ENCODE peak calls at places on chromosomes 5 and 9, in eight cellular contexts. O is NCI-H1092; I is activated CD8-positive, alpha-beta memory T cell treated with anti-CD3 and anti-CD28 coated beads, Interleukin-2, amount 10 ng/mL, durations not matched to agents 7 days and 5 days; H is ELR; F is NCI-H446; X is T-helper 1 cell; Q is left lobe of liver; C is neural crest cell. Y is an unnamed sample.

GRCh38 chr9:26331223-26331622 is 561.4 kb downstream of the CAAP1 start:
- DNase-seq in C (no peak), H (no peak), F (no peak), I (no peak), O (peak; percentile 91), X (no peak), Q (no peak), Y (no peak)

GRCh38 chr5:138000102-138000723 is 32.7 kb downstream of the FAM13B start:
- DNase-seq in I (no peak), C (no peak), H (peak; percentile 79), O (no peak), Q (no peak), X (no peak), F (no peak), Y (no peak)

GRCh38 chr9:107605041-107605440 is 115.5 kb upstream of the KLF4 start:
- DNase-seq in H (no peak), C (no peak), X (no peak), Q (no peak), F (no peak), O (no peak), I (no peak), Y (no peak)

GRCh38 chr5:148372331-148372730 is 11.4 kb upstream of the FBXO38 start:
- DNase-seq in X (no peak), Q (no peak), I (no peak), C (no peak), F (no peak), O (no peak), H (no peak), Y (no peak)

GRCh38 chr9:113492343-113493079 is 29.0 kb downstream of the RGS3 start:
- DNase-seq in H (no peak), X (no peak), I (no peak), F (peak; percentile 13), Q (no peak), C (no peak), O (no peak), Y (no peak)

GRCh38 chr9:71766663-71767062 is 1.6 kb downstream of the CEMIP2 start:
- DNase-seq in C (no peak), X (peak; percentile 6), Q (no peak), O (no peak), I (no peak), H (peak; percentile 40), F (no peak), Y (no peak)

GRCh38 chr9:137317979-137318511 is 16.0 kb upstream of the NRARP start:
- DNase-seq in C (no peak), O (no peak), H (no peak), Q (no peak), I (no peak), X (no peak), F (no peak), Y (no peak)

GRCh38 chr5:118637947-118638670 is 350.2 kb downstream of the DTWD2 start:
- DNase-seq in F (no peak), X (no peak), I (no peak), O (no peak), Q (no peak), H (no peak), C (no peak), Y (no peak)

GRCh38 chr5:140672455-140673186 is 755 bp downstream of the DND1 start:
- DNase-seq in I (peak; percentile 48), H (peak; percentile 57), X (no peak), Q (no peak), O (no peak), C (no peak), F (no peak), Y (no peak)

GRCh38 chr5:6583049-6583880 is 49.6 kb downstream of the NSUN2 start:
- DNase-seq in I (no peak), F (no peak), Q (peak; percentile 77), H (no peak), O (no peak), C (peak; percentile 38), X (peak; percentile 18), Y (no peak)

GRCh38 chr5:142432369-142432863 is 107.6 kb upstream of the SPRY4 start:
- DNase-seq in H (no peak), F (no peak), C (no peak), X (peak; percentile 6), Q (no peak), I (peak; percentile 64), O (peak; percentile 43), Y (no peak)

GRCh38 chr9:27540537-27540936 is 10.9 kb upstream of the MOB3B start:
- DNase-seq in O (no peak), Q (no peak), H (peak; percentile 4), C (no peak), F (no peak), I (no peak), X (no peak), Y (no peak)

GRCh38 chr9:78871452-78872331 is 574.8 kb downstream of the PSAT1 start:
- DNase-seq in C (no peak), O (no peak), X (no peak), H (peak; percentile 99), F (no peak), Q (no peak), I (no peak), Y (no peak)

GRCh38 chr5:178236126-178236525 is 3.5 kb upstream of the PHYKPL start:
- DNase-seq in H (no peak), Q (no peak), O (no peak), I (no peak), X (no peak), F (no peak), C (no peak), Y (no peak)

GRCh38 chr9:21505425-21506179 is 23.5 kb upstream of the IFNE start:
- DNase-seq in I (no peak), H (peak; percentile 76), F (no peak), Q (no peak), O (no peak), C (no peak), X (no peak), Y (no peak)

GRCh38 chr9:128718475-128718874 is 5.5 kb downstream of the ZDHHC12 start:
- DNase-seq in F (no peak), O (no peak), Q (no peak), H (no peak), I (no peak), C (no peak), X (no peak), Y (no peak)

GRCh38 chr9:128593039-128593438 is 40.7 kb downstream of the SPTAN1 start:
- DNase-seq in Q (no peak), O (no peak), X (no peak), F (no peak), I (no peak), H (no peak), C (no peak), Y (no peak)

GRCh38 chr9:123266655-123267421 is 1.5 kb downstream of the STRBP start:
- DNase-seq in I (no peak), C (no peak), X (no peak), Q (no peak), F (no peak), O (no peak), H (no peak), Y (no peak)

GRCh38 chr5:179284751-179285191 is 60.5 kb downstream of the ADAMTS2 start:
- DNase-seq in H (no peak), Q (no peak), F (no peak), X (no peak), O (no peak), C (no peak), I (no peak), Y (no peak)

GRCh38 chr5:108418172-108418571 is 36.3 kb upstream of the FBXL17 start:
- DNase-seq in F (peak; percentile 85), I (no peak), X (no peak), H (no peak), C (no peak), O (no peak), Q (no peak), Y (no peak)

GRCh38 chr9:116897181-116897580 is 210.1 kb downstream of the TRIM32 start:
- DNase-seq in C (no peak), O (no peak), X (no peak), I (no peak), F (no peak), Q (no peak), H (no peak), Y (no peak)